ENCODE peak calls at places on chromosome 15, in ten cellular contexts. P is ecto neural progenitor cell; X is activated CD8-positive, alpha-beta memory T cell treated with anti-CD3 and anti-CD28 coated beads for 24 hours; E is GM12865; D is frontal cortex; N is effector CD4-positive, alpha-beta T cell; T is anterior cingulate cortex; L is stimulated activated CD8-positive, alpha-beta memory T cell treated with anti-CD3 and anti-CD28 coated beads, Interleukin-4, amount 100 ng/mL, for 24 hours; I is mucosa of gallbladder; S is HS-5. H is an unnamed sample.

GRCh38 chr15:41180206-41180789 is 50.3 kb downstream of the EXD1 start:
- DNase-seq in P (no peak), X (no peak), E (no peak), D (no peak), N (no peak), T (no peak), L (no peak), I (no peak), S (peak; percentile 11), H (no peak)

GRCh38 chr15:62454567-62455172 is 289.6 kb upstream of the C2CD4B start:
- DNase-seq in P (no peak), X (no peak), E (no peak), D (no peak), N (no peak), T (no peak), L (no peak), I (no peak), S (no peak), H (no peak)

GRCh38 chr15:76382987-76383728 is 46.6 kb downstream of the ISL2 start:
- DNase-seq in P (no peak), X (no peak), E (no peak), D (no peak), N (no peak), T (no peak), L (no peak), I (no peak), S (no peak), H (no peak)

GRCh38 chr15:57398336-57398735 is 22.0 kb downstream of the CGNL1 start:
- DNase-seq in P (no peak), X (no peak), E (no peak), D (no peak), N (no peak), T (no peak), L (no peak), I (no peak), S (no peak), H (no peak)

GRCh38 chr15:90114451-90114901 is 12.2 kb upstream of the IDH2 start:
- DNase-seq in P (no peak), X (no peak), E (no peak), D (no peak), N (no peak), T (no peak), L (no peak), I (no peak), S (no peak), H (no peak)

GRCh38 chr15:29518442-29518841 is 248.8 kb upstream of the NSMCE3 start:
- DNase-seq in P (no peak), X (no peak), E (no peak), D (no peak), N (no peak), T (no peak), L (no peak), I (no peak), S (no peak), H (no peak)

GRCh38 chr15:100929641-100930042 is 10.5 kb downstream of the LRRK1 start:
- DNase-seq in P (peak; percentile 50), X (no peak), E (peak; percentile 44), D (no peak), N (no peak), T (no peak), L (no peak), I (no peak), S (no peak), H (no peak)

GRCh38 chr15:31300981-31301686 is 25.5 kb upstream of the KLF13 start:
- DNase-seq in P (peak; percentile 50), X (peak; percentile 54), E (no peak), D (no peak), N (no peak), T (no peak), L (no peak), I (peak; percentile 6), S (no peak), H (no peak)

GRCh38 chr15:37934340-37934739 is at the start of gene TMCO5A:
- DNase-seq in P (no peak), X (no peak), E (no peak), D (no peak), N (no peak), T (no peak), L (no peak), I (no peak), S (no peak), H (no peak)

GRCh38 chr15:75597667-75598341 is 18.7 kb upstream of the PTPN9 start:
- DNase-seq in P (no peak), X (no peak), E (peak; percentile 25), D (no peak), N (no peak), T (no peak), L (no peak), I (no peak), S (no peak), H (no peak)